ENCODE peak calls at places on chromosomes 12 and 14, in ten cellular contexts. Z is effector memory CD4-positive, alpha-beta T cell; L is SJSA1; P is stimulated activated CD4-positive, alpha-beta T cell treated with anti-CD3 and anti-CD28 coated beads, Interleukin-1b, Interleukin-23, amount 100 ng/mL, for 24 hours; C is ACHN; N is MM.1S; E is GOT3; I is activated CD4-positive, alpha-beta T cell treated with anti-CD3 and anti-CD28 coated beads, Interleukin-2, amount 10 ng/mL, durations not matched to agents 7 days and 5 days; H is NCI-H345; D is MCF 10A. F is an unnamed sample.

GRCh38 chr12:25988505-25988904 is 30.0 kb downstream of the RASSF8 start:
- DNase-seq in Z (no peak), L (no peak), P (no peak), C (no peak), N (no peak), E (no peak), I (no peak), H (no peak), D (no peak), F (no peak)

GRCh38 chr12:110546339-110546738 is 36.8 kb downstream of the PPTC7 start:
- DNase-seq in Z (no peak), L (no peak), P (no peak), C (peak; percentile 82), N (no peak), E (no peak), I (no peak), H (no peak), D (peak; percentile 91), F (peak; percentile 85)

GRCh38 chr12:62785941-62786559 is 148.9 kb downstream of the PPM1H start:
- DNase-seq in Z (no peak), L (peak; percentile 83), P (no peak), C (peak; percentile 91), N (no peak), E (peak; percentile 98), I (no peak), H (peak; percentile 1), D (peak; percentile 94), F (peak; percentile 100)

GRCh38 chr14:63616015-63616414 is 25.7 kb downstream of the WDR89 start:
- DNase-seq in Z (no peak), L (no peak), P (no peak), C (no peak), N (no peak), E (no peak), I (no peak), H (no peak), D (peak; percentile 67), F (no peak)

GRCh38 chr12:70646850-70647249 is 9.6 kb upstream of the PTPRB start:
- DNase-seq in Z (no peak), L (peak; percentile 45), P (no peak), C (peak; percentile 22), N (no peak), E (no peak), I (no peak), H (no peak), D (peak; percentile 2), F (no peak)

GRCh38 chr12:90099288-90099687 is 390.6 kb upstream of the ATP2B1 start:
- DNase-seq in Z (no peak), L (no peak), P (no peak), C (no peak), N (no peak), E (no peak), I (no peak), H (no peak), D (no peak), F (no peak)

GRCh38 chr12:58346032-58346632 is 404.8 kb downstream of the ATP23 start:
- DNase-seq in Z (no peak), L (no peak), P (no peak), C (peak; percentile 73), N (peak; percentile 49), E (no peak), I (no peak), H (peak; percentile 66), D (peak; percentile 45), F (no peak)

GRCh38 chr14:34237677-34238076 is 224.4 kb downstream of the SPTSSA start:
- DNase-seq in Z (no peak), L (no peak), P (no peak), C (no peak), N (no peak), E (no peak), I (no peak), H (no peak), D (no peak), F (no peak)

GRCh38 chr12:13425766-13426165 is 229.2 kb downstream of the EMP1 start:
- DNase-seq in Z (no peak), L (peak; percentile 58), P (no peak), C (peak; percentile 93), N (no peak), E (peak; percentile 9), I (no peak), H (no peak), D (peak; percentile 18), F (no peak)

GRCh38 chr12:7872565-7873304 is at the start of gene SLC2A14:
- DNase-seq in Z (no peak), L (no peak), P (no peak), C (no peak), N (no peak), E (no peak), I (no peak), H (no peak), D (no peak), F (no peak)

GRCh38 chr14:46290706-46291105 is 360.9 kb downstream of the RPL10L start:
- DNase-seq in Z (no peak), L (no peak), P (no peak), C (no peak), N (no peak), E (no peak), I (no peak), H (no peak), D (no peak), F (no peak)

GRCh38 chr12:28583771-28584261 is 393.6 kb downstream of the CCDC91 start:
- DNase-seq in Z (no peak), L (peak; percentile 70), P (no peak), C (peak; percentile 10), N (no peak), E (no peak), I (no peak), H (no peak), D (peak; percentile 17), F (no peak)

GRCh38 chr12:68815232-68815927 is 7.4 kb downstream of the MDM2 start:
- DNase-seq in Z (no peak), L (peak; percentile 88), P (no peak), C (no peak), N (no peak), E (no peak), I (no peak), H (no peak), D (no peak), F (no peak)